ENCODE peak calls at places on chromosomes 7 and 10, in seven cellular contexts. P is HL-60; L is choroid plexus epithelial cell; T is CD8-positive, alpha-beta T cell; W is cardiac muscle cell; N is IMR-90; G is neural crest cell. M is an unnamed sample.

GRCh38 chr7:138886501-138886917 is 88.5 kb upstream of the ATP6V0A4 start:
- DNase-seq in P (peak), L (peak), T (peak), W (peak), N (peak), G (peak), M (peak)

GRCh38 chr10:88594482-88594881 is 7.9 kb downstream of the LIPJ start:
- DNase-seq in P (no peak), L (no peak), T (no peak), W (no peak), N (no peak), G (no peak), M (no peak)

GRCh38 chr7:14894826-14895225 is 7.7 kb downstream of the DGKB start:
- DNase-seq in P (no peak), L (peak), T (no peak), W (no peak), N (no peak), G (no peak), M (no peak)

GRCh38 chr7:130822642-130823041 is 88.6 kb upstream of the KLF14 start:
- DNase-seq in P (no peak), L (peak), T (no peak), W (no peak), N (peak), G (no peak), M (no peak)

GRCh38 chr10:124728830-124729661 is 15.1 kb downstream of the FAM53B start:
- DNase-seq in P (no peak), L (no peak), T (no peak), W (no peak), N (no peak), G (no peak), M (no peak)

GRCh38 chr7:28990200-28990960 is 32.2 kb upstream of the TRIL start:
- DNase-seq in P (no peak), L (no peak), T (no peak), W (peak), N (no peak), G (no peak), M (no peak)

GRCh38 chr7:30721211-30721610 is 30.7 kb upstream of the INMT start:
- DNase-seq in P (no peak), L (no peak), T (no peak), W (no peak), N (no peak), G (no peak), M (no peak)

GRCh38 chr7:43077285-43077684 is 35.2 kb upstream of the HECW1 start:
- DNase-seq in P (no peak), L (no peak), T (no peak), W (no peak), N (no peak), G (no peak), M (no peak)

GRCh38 chr7:155947051-155947450 is 134.8 kb upstream of the SHH start:
- DNase-seq in P (no peak), L (peak), T (no peak), W (no peak), N (peak), G (no peak), M (no peak)

GRCh38 chr10:71083457-71083975 is 128.9 kb upstream of the UNC5B start:
- DNase-seq in P (peak), L (no peak), T (peak), W (no peak), N (no peak), G (no peak), M (no peak)

GRCh38 chr10:74921744-74922143 is 95.3 kb downstream of the KAT6B start:
- DNase-seq in P (no peak), L (peak), T (no peak), W (no peak), N (peak), G (no peak), M (no peak)

GRCh38 chr10:116599991-116600390 is 9.2 kb downstream of the PNLIPRP1 start:
- DNase-seq in P (no peak), L (no peak), T (no peak), W (no peak), N (no peak), G (no peak), M (no peak)

GRCh38 chr7:102040569-102040968 is 223.1 kb downstream of the CUX1 start:
- DNase-seq in P (no peak), L (no peak), T (no peak), W (no peak), N (no peak), G (no peak), M (no peak)

DNA sequence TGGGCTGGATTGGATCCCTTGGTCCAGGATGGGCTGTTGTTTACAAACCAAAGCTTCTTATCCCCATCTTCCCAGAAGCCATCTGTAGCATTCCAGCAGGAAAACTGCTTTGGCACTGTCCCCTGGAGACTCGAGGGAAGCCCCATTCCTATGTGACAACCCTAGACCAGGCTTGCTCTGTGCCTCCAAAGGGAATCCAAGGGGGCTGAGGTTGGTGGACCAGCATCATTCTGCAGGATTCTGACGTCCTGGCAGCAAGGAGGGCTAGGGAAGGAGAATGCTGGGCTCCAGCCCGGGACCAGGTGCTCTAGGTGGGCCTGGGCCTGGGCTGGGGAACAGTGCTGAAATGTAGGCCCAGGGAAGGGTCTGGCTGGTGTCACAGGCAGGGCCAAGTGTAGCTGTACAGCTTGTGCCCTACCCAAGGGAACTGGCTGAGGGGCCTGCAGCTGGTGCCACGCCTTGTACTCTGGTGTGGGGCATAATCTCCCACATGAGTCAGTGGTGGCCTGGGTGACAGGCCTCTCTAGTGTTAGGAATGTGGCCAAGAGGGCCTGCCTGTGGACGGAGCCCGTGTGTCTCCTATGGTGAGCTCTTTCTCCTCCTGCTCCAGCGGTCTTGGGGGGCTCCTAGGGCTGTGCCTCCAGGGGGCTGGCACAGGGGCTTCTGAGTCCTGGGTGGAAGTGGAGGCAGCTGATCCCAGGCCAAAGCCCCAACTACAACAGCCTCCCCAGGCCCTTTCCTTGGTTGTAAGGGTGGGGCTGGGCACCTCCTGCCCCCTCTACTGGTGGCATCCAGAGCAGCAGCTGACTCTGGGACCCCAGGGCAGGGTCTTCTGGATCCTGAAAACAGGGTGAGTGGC is 25.2 kb downstream of the TRIM8 start:
- DNase-seq in P (no peak), L (no peak), T (no peak), W (no peak), N (peak), G (no peak), M (no peak)
- TF ChIP-seq CTCF in P (peak), L (no peak), T (peak), W (peak), N (peak), G (peak), M (peak)

GRCh38 chr7:154474903-154475520 is 422.8 kb downstream of the DPP6 start:
- DNase-seq in P (no peak), L (no peak), T (no peak), W (no peak), N (no peak), G (no peak), M (no peak)

GRCh38 chr7:154472332-154472731 is 420.1 kb downstream of the DPP6 start:
- DNase-seq in P (no peak), L (no peak), T (no peak), W (no peak), N (no peak), G (no peak), M (no peak)

GRCh38 chr7:154473360-154473759 is 421.2 kb downstream of the DPP6 start:
- DNase-seq in P (no peak), L (no peak), T (no peak), W (no peak), N (no peak), G (no peak), M (no peak)
- TF ChIP-seq CTCF in P (no peak), L (no peak), T (no peak), W (no peak), N (no peak), G (no peak), M (no peak)

DNA sequence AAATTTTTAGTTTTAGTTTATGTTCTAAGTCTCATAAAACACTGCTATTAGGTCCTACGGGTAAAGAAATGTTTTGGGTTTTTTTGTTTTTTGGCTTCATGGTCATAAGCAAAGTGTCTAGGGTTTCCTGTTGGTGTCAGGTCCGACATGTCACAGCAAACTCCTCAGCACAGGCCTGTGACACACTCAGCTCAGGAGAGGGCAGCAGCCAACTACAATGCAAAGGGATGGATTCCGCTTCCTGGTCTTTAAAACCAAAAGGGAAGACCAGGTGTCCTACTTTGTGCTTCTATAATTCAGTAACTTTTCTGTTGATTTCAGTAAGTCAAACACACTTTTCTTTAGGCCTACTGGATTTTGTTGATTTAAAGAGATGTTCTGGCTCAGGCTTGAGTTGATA is 83.8 kb upstream of the MACROH2A2 start:
- DNase-seq in P (peak), L (peak), T (no peak), W (no peak), N (peak), G (no peak), M (no peak)
- TF ChIP-seq CTCF in P (no peak), L (peak), T (no peak), W (no peak), N (peak), G (peak), M (no peak)

GRCh38 chr10:113780681-113781250 is 29.3 kb downstream of the PLEKHS1 start:
- DNase-seq in P (no peak), L (no peak), T (no peak), W (no peak), N (no peak), G (no peak), M (no peak)
- TF ChIP-seq CTCF in P (no peak), L (peak), T (no peak), W (no peak), N (no peak), G (no peak), M (peak)

DNA sequence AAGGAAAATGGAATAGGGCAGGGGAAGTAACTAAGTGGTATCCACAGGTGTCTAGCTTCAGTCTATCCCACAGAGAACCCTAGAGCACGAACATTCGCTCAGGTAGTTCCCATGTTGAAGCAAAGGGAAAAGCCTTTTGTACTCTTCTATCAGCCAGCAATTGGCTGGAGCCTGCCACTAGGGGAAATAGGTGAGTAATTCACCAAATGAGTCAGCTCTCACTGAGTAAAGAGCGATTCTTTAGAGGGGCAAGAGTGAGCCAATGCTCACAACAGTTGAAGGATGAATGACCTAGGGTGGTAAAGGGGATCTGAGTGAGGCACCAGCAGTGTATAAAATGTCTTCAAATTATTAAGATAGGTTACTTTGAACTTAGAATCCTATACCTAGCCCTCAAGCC is 94.1 kb upstream of the ZNF800 start:
- DNase-seq in P (no peak), L (no peak), T (no peak), W (no peak), N (peak), G (no peak), M (no peak)
- TF ChIP-seq CTCF in P (no peak), L (peak), T (no peak), W (no peak), N (no peak), G (no peak), M (peak)

DNA sequence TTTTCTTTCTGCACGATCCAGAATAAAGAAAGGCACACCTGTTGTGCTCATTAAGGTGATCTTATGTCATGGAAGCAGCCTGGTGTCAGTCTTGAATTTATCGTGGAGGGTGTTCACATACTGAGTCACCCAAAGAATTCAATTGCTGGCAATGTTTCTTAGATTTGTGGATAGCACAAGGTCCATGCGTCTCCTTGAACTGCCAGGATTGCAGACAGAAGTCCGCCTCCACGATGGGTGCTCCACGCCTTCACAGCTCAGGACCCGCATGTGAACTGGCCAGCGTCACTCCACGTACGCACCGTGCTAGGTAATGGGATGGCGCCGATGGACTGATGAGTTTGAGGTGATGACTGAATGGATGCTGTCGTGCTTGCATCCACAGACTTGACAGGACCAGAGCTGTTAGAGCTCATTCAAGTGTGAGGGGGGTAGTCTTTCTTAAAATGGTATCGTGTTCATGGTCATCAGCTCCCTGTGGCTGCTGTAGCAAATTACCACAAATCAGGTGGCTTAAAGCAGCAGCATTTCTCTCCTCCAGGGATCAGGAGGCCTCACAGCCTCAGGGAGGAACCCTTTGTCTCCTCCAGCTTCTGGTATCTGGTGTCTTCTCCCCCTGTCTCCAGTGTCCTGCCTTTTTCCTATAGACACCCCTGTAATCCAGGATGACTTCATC is 65.4 kb upstream of the DNAJB6 start:
- DNase-seq in P (no peak), L (peak), T (no peak), W (no peak), N (peak), G (no peak), M (no peak)
- TF ChIP-seq CTCF in P (no peak), L (no peak), T (no peak), W (no peak), N (no peak), G (no peak), M (no peak)

DNA sequence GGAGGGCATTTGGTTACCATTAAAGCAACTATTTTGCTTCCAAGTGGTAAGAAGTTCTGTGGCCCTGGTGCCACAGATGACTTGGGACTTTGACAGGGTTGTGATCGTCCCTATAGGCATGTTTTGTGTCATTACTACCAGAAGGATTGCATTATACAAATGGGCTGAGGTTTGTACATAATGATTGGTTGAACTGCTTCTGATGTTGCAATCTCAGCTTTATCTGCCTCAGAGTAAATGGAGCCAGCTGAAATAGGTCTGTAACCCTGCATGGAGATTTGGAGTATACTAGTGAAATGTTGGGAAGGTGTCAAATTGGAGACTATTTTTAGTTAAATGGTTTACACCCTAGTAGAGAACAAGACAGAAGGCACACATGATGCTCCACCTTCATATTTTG is 46.1 kb upstream of the SEPTIN7 start:
- DNase-seq in P (no peak), L (peak), T (no peak), W (peak), N (peak), G (no peak), M (no peak)
- TF ChIP-seq CTCF in P (no peak), L (no peak), T (no peak), W (no peak), N (no peak), G (no peak), M (no peak)

M was measured in GM12864.